ENCODE peak calls at places on chromosomes 3 and 15, in six cellular contexts. Q is stimulated activated naive CD8-positive, alpha-beta T cell treated with anti-CD3 and anti-CD28 coated beads, Interleukin-15, Interleukin-2, amounts not matched to agents 100 U/mL and 50 U/mL, for 24 hours; F is globus pallidus; G is sciatic nerve; U is colonic mucosa; E is EL. W is an unnamed sample.

GRCh38 chr15:85769182-85769900 is 25.4 kb downstream of the KLHL25 start:
- DNase-seq in Q (no peak), F (no peak), G (no peak), U (no peak), E (no peak), W (no peak)

GRCh38 chr3:194314669-194315068 is 36.5 kb downstream of the CPN2 start:
- DNase-seq in Q (no peak), F (no peak), G (no peak), U (no peak), E (no peak), W (peak; percentile 69)

GRCh38 chr15:27623560-27624305 is 475.4 kb downstream of the OCA2 start:
- DNase-seq in Q (no peak), F (no peak), G (no peak), U (no peak), E (no peak), W (no peak)

GRCh38 chr3:97815149-97815917 is 6.5 kb upstream of the CRYBG3 start:
- DNase-seq in Q (peak; percentile 27), F (no peak), G (no peak), U (no peak), E (peak; percentile 25), W (no peak)

GRCh38 chr15:34620122-34620521 is 36.7 kb upstream of the GOLGA8B start:
- DNase-seq in Q (no peak), F (no peak), G (no peak), U (no peak), E (no peak), W (no peak)

GRCh38 chr15:63473007-63473748 is 31.2 kb upstream of the USP3 start:
- DNase-seq in Q (no peak), F (no peak), G (no peak), U (no peak), E (no peak), W (no peak)

GRCh38 chr3:195823998-195824397 is 12.3 kb upstream of the MUC4 start:
- DNase-seq in Q (no peak), F (no peak), G (no peak), U (no peak), E (no peak), W (peak; percentile 50)

GRCh38 chr3:129282727-129283327 is 4.2 kb downstream of the HMCES start:
- DNase-seq in Q (peak; percentile 21), F (no peak), G (no peak), U (no peak), E (peak; percentile 17), W (no peak)

GRCh38 chr3:121698914-121699313 is 38.2 kb upstream of the HCLS1 start:
- DNase-seq in Q (no peak), F (peak; percentile 7), G (no peak), U (no peak), E (no peak), W (no peak)

GRCh38 chr15:73650387-73651126 is 17.4 kb upstream of the NPTN start:
- DNase-seq in Q (peak; percentile 15), F (no peak), G (no peak), U (no peak), E (peak; percentile 45), W (no peak)

GRCh38 chr3:8485141-8485840 is 16.3 kb upstream of the LMCD1 start:
- DNase-seq in Q (no peak), F (no peak), G (no peak), U (no peak), E (no peak), W (no peak)

GRCh38 chr3:148943531-148944200 is 47.7 kb upstream of the GYG1 start:
- DNase-seq in Q (no peak), F (peak; percentile 87), G (no peak), U (peak; percentile 23), E (peak; percentile 95), W (no peak)

GRCh38 chr3:55206000-55206399 is 278.1 kb upstream of the LRTM1 start:
- DNase-seq in Q (no peak), F (no peak), G (no peak), U (no peak), E (no peak), W (no peak)

GRCh38 chr15:93987068-93987467 is 244.3 kb upstream of the MCTP2 start:
- DNase-seq in Q (peak; percentile 17), F (no peak), G (no peak), U (no peak), E (no peak), W (no peak)

GRCh38 chr3:40719660-40720287 is 195.0 kb downstream of the ZNF621 start:
- DNase-seq in Q (no peak), F (no peak), G (no peak), U (no peak), E (no peak), W (peak; percentile 54)